ENCODE peak calls at places on chromosome 2, in seven cellular contexts. Q, Z, S, F, J, X and Y are unnamed samples.

GRCh38 chr2:235229236-235229635 is 264.6 kb upstream of the AGAP1 start:
- DNase-seq in Q (no peak), Z (no peak), S (no peak), F (no peak), J (no peak), X (no peak), Y (no peak)

GRCh38 chr2:17620841-17621240 is 80.3 kb downstream of the VSNL1 start:
- DNase-seq in Q (no peak), Z (no peak), S (no peak), F (no peak), J (no peak), X (no peak), Y (no peak)

GRCh38 chr2:55965276-55965675 is 41.7 kb upstream of the EFEMP1 start:
- DNase-seq in Q (no peak), Z (peak; percentile 34), S (no peak), F (no peak), J (no peak), X (no peak), Y (no peak)

GRCh38 chr2:160657206-160657605 is 163.6 kb upstream of the RBMS1 start:
- DNase-seq in Q (no peak), Z (no peak), S (no peak), F (no peak), J (no peak), X (no peak), Y (no peak)

GRCh38 chr2:196113061-196113974 is 44.7 kb upstream of the DNAH7 start:
- DNase-seq in Q (no peak), Z (no peak), S (no peak), F (no peak), J (no peak), X (no peak), Y (peak; percentile 41)

GRCh38 chr2:241798631-241799521 is 10.1 kb upstream of the NEU4 start:
- DNase-seq in Q (no peak), Z (no peak), S (no peak), F (peak; percentile 49), J (no peak), X (no peak), Y (no peak)

GRCh38 chr2:217512259-217512658 is 490.5 kb downstream of the TNS1 start:
- DNase-seq in Q (no peak), Z (no peak), S (no peak), F (no peak), J (no peak), X (no peak), Y (no peak)

GRCh38 chr2:152330235-152330866 is 4.6 kb upstream of the FMNL2 start:
- DNase-seq in Q (no peak), Z (no peak), S (no peak), F (no peak), J (no peak), X (no peak), Y (no peak)

GRCh38 chr2:61889212-61889956 is 928 bp upstream of the CCT4 start:
- DNase-seq in Q (no peak), Z (no peak), S (no peak), F (peak; percentile 66), J (no peak), X (no peak), Y (peak; percentile 60)

GRCh38 chr2:58441643-58442042 is 200.5 kb upstream of the FANCL start:
- DNase-seq in Q (no peak), Z (no peak), S (no peak), F (no peak), J (no peak), X (no peak), Y (no peak)

GRCh38 chr2:172804423-172804822 is 68.8 kb downstream of the RAPGEF4 start:
- DNase-seq in Q (no peak), Z (no peak), S (no peak), F (no peak), J (no peak), X (no peak), Y (no peak)

GRCh38 chr2:161416633-161417427 is 733 bp downstream of the TBR1 start:
- DNase-seq in Q (no peak), Z (no peak), S (peak; percentile 25), F (peak; percentile 46), J (peak; percentile 47), X (no peak), Y (no peak)

GRCh38 chr2:241009601-241010530 is 11.4 kb downstream of the SNED1 start:
- DNase-seq in Q (peak; percentile 58), Z (no peak), S (peak; percentile 60), F (peak; percentile 63), J (peak; percentile 67), X (peak; percentile 41), Y (no peak)

GRCh38 chr2:55555977-55556376 is 36.5 kb downstream of the CFAP36 start:
- DNase-seq in Q (no peak), Z (no peak), S (no peak), F (no peak), J (no peak), X (no peak), Y (no peak)

GRCh38 chr2:26300234-26300641 is 45.7 kb upstream of the SELENOI start:
- DNase-seq in Q (no peak), Z (no peak), S (peak; percentile 31), F (no peak), J (no peak), X (no peak), Y (no peak)

GRCh38 chr2:54630841-54631497 is 92.5 kb upstream of the EML6 start:
- DNase-seq in Q (no peak), Z (no peak), S (no peak), F (peak; percentile 56), J (no peak), X (no peak), Y (no peak)

GRCh38 chr2:47056875-47057731 is 98.0 kb downstream of the STPG4 start:
- DNase-seq in Q (peak; percentile 34), Z (no peak), S (no peak), F (peak; percentile 73), J (no peak), X (no peak), Y (peak; percentile 5)

GRCh38 chr2:196592912-196593881 is 46.3 kb upstream of the CCDC150 start:
- DNase-seq in Q (peak; percentile 76), Z (peak; percentile 54), S (peak; percentile 28), F (peak; percentile 53), J (peak; percentile 61), X (peak; percentile 15), Y (no peak)

GRCh38 chr2:148258124-148258523 is 237.2 kb downstream of the MBD5 start:
- DNase-seq in Q (no peak), Z (no peak), S (no peak), F (no peak), J (no peak), X (no peak), Y (no peak)

GRCh38 chr2:208358758-208359631 is 47.6 kb upstream of the PTH2R start:
- DNase-seq in Q (no peak), Z (no peak), S (no peak), F (no peak), J (no peak), X (no peak), Y (peak; percentile 97)

GRCh38 chr2:30662268-30663131 is 144.7 kb downstream of the CAPN13 start:
- DNase-seq in Q (no peak), Z (peak; percentile 83), S (no peak), F (no peak), J (no peak), X (no peak), Y (no peak)

GRCh38 chr2:96315400-96316071 is 9.6 kb upstream of the ITPRIPL1 start:
- DNase-seq in Q (no peak), Z (no peak), S (peak; percentile 15), F (no peak), J (no peak), X (no peak), Y (no peak)

GRCh38 chr2:176092270-176093144 is at the start of gene HOXD13:
- DNase-seq in Q (no peak), Z (no peak), S (no peak), F (no peak), J (peak; percentile 76), X (no peak), Y (no peak)

GRCh38 chr2:122191331-122191730 is 435.9 kb downstream of the TSN start:
- DNase-seq in Q (no peak), Z (peak; percentile 18), S (no peak), F (no peak), J (peak; percentile 73), X (no peak), Y (peak; percentile 83)

GRCh38 chr2:149094217-149095015 is 55.9 kb downstream of the LYPD6B start:
- DNase-seq in Q (no peak), Z (no peak), S (no peak), F (no peak), J (no peak), X (no peak), Y (no peak)

GRCh38 chr2:188975497-188976102 is 1.4 kb downstream of the COL3A1 start:
- DNase-seq in Q (no peak), Z (no peak), S (no peak), F (no peak), J (no peak), X (no peak), Y (peak; percentile 58)

GRCh38 chr2:223669453-223670225 is 67.5 kb upstream of the SCG2 start:
- DNase-seq in Q (no peak), Z (no peak), S (no peak), F (no peak), J (no peak), X (no peak), Y (no peak)

GRCh38 chr2:105290981-105291660 is 38.4 kb downstream of the TGFBRAP1 start:
- DNase-seq in Q (no peak), Z (no peak), S (no peak), F (no peak), J (no peak), X (no peak), Y (no peak)

GRCh38 chr2:178553047-178553446 is 72.8 kb downstream of the PLEKHA3 start:
- DNase-seq in Q (no peak), Z (no peak), S (no peak), F (no peak), J (no peak), X (no peak), Y (no peak)

GRCh38 chr2:227942021-227942420 is 70.6 kb downstream of the DAW1 start:
- DNase-seq in Q (no peak), Z (no peak), S (no peak), F (no peak), J (no peak), X (no peak), Y (no peak)

GRCh38 chr2:118061135-118061955 is 26.9 kb upstream of the INSIG2 start:
- DNase-seq in Q (no peak), Z (no peak), S (no peak), F (peak; percentile 40), J (no peak), X (no peak), Y (peak; percentile 41)

GRCh38 chr2:17272170-17272569 is 246.1 kb downstream of the RAD51AP2 start:
- DNase-seq in Q (no peak), Z (no peak), S (no peak), F (no peak), J (no peak), X (no peak), Y (no peak)

GRCh38 chr2:80365762-80366161 is 61.2 kb upstream of the LRRTM1 start:
- DNase-seq in Q (no peak), Z (no peak), S (no peak), F (no peak), J (no peak), X (no peak), Y (no peak)

GRCh38 chr2:166193446-166193845 is 65.6 kb upstream of the SCN1A start:
- DNase-seq in Q (no peak), Z (no peak), S (no peak), F (no peak), J (no peak), X (no peak), Y (no peak)